ENCODE peak calls at places on chromosome 4, in eight cellular contexts. N is psoas muscle; K is amniotic epithelial cell; B is lower lobe of right lung; T is activated naive CD8-positive, alpha-beta T cell treated with anti-CD3 and anti-CD28 coated beads for 36 hours; U is putamen; V is uterus; I is nephron progenitor cell. H is an unnamed sample.

GRCh38 chr4:84235131-84235530 is 264.0 kb downstream of the NKX6-1 start:
- DNase-seq in N (no peak), K (no peak), B (no peak), T (no peak), U (no peak), V (no peak), I (no peak), H (no peak)

GRCh38 chr4:48396043-48396442 is 54.7 kb downstream of the SLAIN2 start:
- DNase-seq in N (no peak), K (no peak), B (no peak), T (no peak), U (no peak), V (no peak), I (no peak), H (no peak)

GRCh38 chr4:25862411-25863346 is at the start of gene SEL1L3:
- DNase-seq in N (peak), K (no peak), B (peak), T (peak), U (no peak), V (no peak), I (peak), H (peak)

GRCh38 chr4:77861500-77861899 is 1.1 kb upstream of the MRPL1 start:
- DNase-seq in N (no peak), K (no peak), B (no peak), T (no peak), U (no peak), V (no peak), I (no peak), H (no peak)

GRCh38 chr4:15333692-15334633 is 93.9 kb upstream of the C1QTNF7 start:
- DNase-seq in N (no peak), K (no peak), B (no peak), T (no peak), U (no peak), V (no peak), I (no peak), H (no peak)

GRCh38 chr4:91448668-91449330 is 855.0 kb upstream of the GRID2 start:
- DNase-seq in N (no peak), K (peak), B (no peak), T (no peak), U (no peak), V (no peak), I (no peak), H (no peak)

GRCh38 chr4:3302164-3302785 is 9.5 kb downstream of the RGS12 start:
- DNase-seq in N (no peak), K (peak), B (no peak), T (peak), U (no peak), V (peak), I (no peak), H (no peak)

GRCh38 chr4:156298230-156298629 is 344.6 kb upstream of the CTSO start:
- DNase-seq in N (no peak), K (peak), B (no peak), T (no peak), U (no peak), V (peak), I (no peak), H (no peak)

GRCh38 chr4:41525129-41525528 is 12.8 kb upstream of the LIMCH1 start:
- DNase-seq in N (no peak), K (peak), B (no peak), T (no peak), U (no peak), V (no peak), I (no peak), H (no peak)

GRCh38 chr4:157115613-157116340 is 39.8 kb downstream of the GLRB start:
- DNase-seq in N (no peak), K (peak), B (no peak), T (no peak), U (no peak), V (no peak), I (no peak), H (no peak)

GRCh38 chr4:58192217-58192616 is 1082.0 kb upstream of the IGFBP7 start:
- DNase-seq in N (no peak), K (no peak), B (no peak), T (no peak), U (no peak), V (no peak), I (no peak), H (no peak)

GRCh38 chr4:184688447-184688846 is 38.9 kb downstream of the PRIMPOL start:
- DNase-seq in N (no peak), K (peak), B (no peak), T (no peak), U (no peak), V (no peak), I (no peak), H (no peak)

GRCh38 chr4:1604706-1605205 is 79.4 kb downstream of the FAM53A start:
- DNase-seq in N (peak), K (no peak), B (peak), T (peak), U (no peak), V (no peak), I (no peak), H (no peak)

GRCh38 chr4:70945046-70945445 is 42.9 kb downstream of the MOB1B start:
- DNase-seq in N (no peak), K (no peak), B (no peak), T (no peak), U (no peak), V (no peak), I (no peak), H (no peak)

GRCh38 chr4:183175631-183176232 is 76.7 kb downstream of the WWC2 start:
- DNase-seq in N (no peak), K (peak), B (no peak), T (no peak), U (no peak), V (no peak), I (no peak), H (no peak)

GRCh38 chr4:142369141-142369540 is 477.0 kb downstream of the INPP4B start:
- DNase-seq in N (no peak), K (peak), B (no peak), T (no peak), U (no peak), V (no peak), I (no peak), H (no peak)

H was measured in pancreas.